ENCODE peak calls at places on chromosomes 2 and 18, in five cellular contexts. H is A549, Z is tibial nerve, V is right atrium auricular region, Y is breast epithelium. L is an unnamed sample.

GRCh38 chr2:200453853-200454524 is 55.9 kb downstream of the KCTD18 start:
- DNase-seq in H (no peak), Z (no peak), V (no peak), Y (no peak), L (no peak)

GRCh38 chr2:208213508-208214120 is 23.8 kb upstream of the C2orf80 start:
- DNase-seq in H (no peak), Z (no peak), V (no peak), Y (no peak), L (no peak)

GRCh38 chr2:79876430-79876829 is 363.6 kb downstream of the CTNNA2 start:
- DNase-seq in H (no peak), Z (no peak), V (no peak), Y (no peak), L (no peak)

GRCh38 chr2:57862727-57863126 is 183.9 kb upstream of the VRK2 start:
- DNase-seq in H (no peak), Z (no peak), V (no peak), Y (no peak), L (no peak)

GRCh38 chr2:238290715-238291549 is 2.5 kb upstream of the PER2 start:
- DNase-seq in H (peak), Z (no peak), V (no peak), Y (no peak), L (no peak)

GRCh38 chr18:902179-902718 is 2.4 kb upstream of the ADCYAP1 start:
- DNase-seq in H (no peak), Z (no peak), V (no peak), Y (no peak), L (no peak)

GRCh38 chr2:217277646-217278048 is 417.8 kb upstream of the TNP1 start:
- DNase-seq in H (peak), Z (no peak), V (no peak), Y (no peak), L (no peak)

GRCh38 chr2:217327981-217328760 is 468.3 kb upstream of the TNP1 start:
- DNase-seq in H (no peak), Z (no peak), V (no peak), Y (no peak), L (no peak)

GRCh38 chr2:159671047-159671446 is 41.3 kb upstream of the MARCHF7 start:
- DNase-seq in H (no peak), Z (no peak), V (no peak), Y (no peak), L (no peak)

GRCh38 chr2:164060031-164060430 is 324.2 kb upstream of the FIGN start:
- DNase-seq in H (no peak), Z (no peak), V (no peak), Y (no peak), L (no peak)

GRCh38 chr18:23761941-23762340 is 72.7 kb downstream of the LAMA3 start:
- DNase-seq in H (no peak), Z (no peak), V (no peak), Y (no peak), L (no peak)

GRCh38 chr2:143282684-143283083 is 153.5 kb downstream of the ARHGAP15 start:
- DNase-seq in H (no peak), Z (no peak), V (no peak), Y (no peak), L (no peak)

GRCh38 chr2:143261986-143262784 is 133.0 kb downstream of the ARHGAP15 start:
- DNase-seq in H (no peak), Z (no peak), V (no peak), Y (no peak), L (no peak)

GRCh38 chr2:119958642-119959268 is 54.1 kb upstream of the EPB41L5 start:
- DNase-seq in H (no peak), Z (no peak), V (no peak), Y (no peak), L (no peak)

GRCh38 chr2:43169987-43170732 is 56.2 kb downstream of the ZFP36L2 start:
- DNase-seq in H (no peak), Z (no peak), V (no peak), Y (no peak), L (no peak)

GRCh38 chr2:43170733-43171101 is 55.7 kb downstream of the ZFP36L2 start:
- DNase-seq in H (no peak), Z (no peak), V (no peak), Y (no peak), L (no peak)

GRCh38 chr2:43171789-43172188 is 54.6 kb downstream of the ZFP36L2 start:
- DNase-seq in H (no peak), Z (peak), V (no peak), Y (no peak), L (peak)

GRCh38 chr2:43168016-43168369 is 58.4 kb downstream of the ZFP36L2 start:
- DNase-seq in H (no peak), Z (no peak), V (no peak), Y (no peak), L (no peak)

DNA sequence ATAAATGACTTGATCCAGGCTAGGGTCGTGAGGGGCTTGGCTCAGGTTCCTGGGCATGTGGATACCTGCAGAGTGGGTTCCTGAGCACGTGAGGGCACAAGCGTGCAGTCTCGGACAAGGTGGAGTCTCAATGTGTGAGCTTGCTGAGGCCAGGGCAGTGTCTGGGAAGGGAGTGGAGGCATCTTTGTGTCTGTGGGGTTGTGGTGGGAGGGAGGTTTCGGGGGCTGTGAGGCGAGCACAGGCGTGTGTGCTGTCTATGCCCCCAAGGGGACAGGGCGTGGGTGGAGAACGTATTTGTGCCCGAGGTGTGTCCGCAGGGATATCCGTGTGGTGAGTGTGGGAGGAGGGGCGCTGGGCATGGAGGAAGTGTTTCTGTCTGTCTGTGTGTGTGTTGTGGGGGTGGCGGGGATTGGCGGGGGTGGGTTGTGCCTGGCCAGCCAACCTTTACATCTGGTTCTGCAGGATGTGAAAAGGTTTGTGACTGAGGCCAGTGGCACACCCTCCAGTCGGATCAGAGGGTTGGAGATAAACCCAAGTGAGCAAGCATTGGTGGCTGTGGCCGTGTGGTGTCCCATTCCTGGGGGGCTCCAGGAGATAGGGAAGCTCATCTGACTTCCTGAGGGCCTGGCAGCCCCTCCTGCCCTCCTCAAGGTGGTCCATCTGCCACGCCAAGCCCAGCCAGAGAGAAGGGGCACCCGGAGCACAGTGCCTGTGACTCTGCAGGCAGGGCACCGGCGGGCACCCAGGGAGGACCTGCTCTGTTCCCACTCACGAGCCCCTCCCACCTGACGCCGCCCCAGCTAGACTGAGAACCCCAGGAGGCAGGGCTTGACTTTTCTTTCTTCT is 57.1 kb downstream of the ZFP36L2 start:
- DNase-seq in H (no peak), Z (peak), V (no peak), Y (peak), L (peak)
- H3K27ac ChIP-seq in H (peak), Z (peak), V (peak), Y (peak), L (peak)

DNA sequence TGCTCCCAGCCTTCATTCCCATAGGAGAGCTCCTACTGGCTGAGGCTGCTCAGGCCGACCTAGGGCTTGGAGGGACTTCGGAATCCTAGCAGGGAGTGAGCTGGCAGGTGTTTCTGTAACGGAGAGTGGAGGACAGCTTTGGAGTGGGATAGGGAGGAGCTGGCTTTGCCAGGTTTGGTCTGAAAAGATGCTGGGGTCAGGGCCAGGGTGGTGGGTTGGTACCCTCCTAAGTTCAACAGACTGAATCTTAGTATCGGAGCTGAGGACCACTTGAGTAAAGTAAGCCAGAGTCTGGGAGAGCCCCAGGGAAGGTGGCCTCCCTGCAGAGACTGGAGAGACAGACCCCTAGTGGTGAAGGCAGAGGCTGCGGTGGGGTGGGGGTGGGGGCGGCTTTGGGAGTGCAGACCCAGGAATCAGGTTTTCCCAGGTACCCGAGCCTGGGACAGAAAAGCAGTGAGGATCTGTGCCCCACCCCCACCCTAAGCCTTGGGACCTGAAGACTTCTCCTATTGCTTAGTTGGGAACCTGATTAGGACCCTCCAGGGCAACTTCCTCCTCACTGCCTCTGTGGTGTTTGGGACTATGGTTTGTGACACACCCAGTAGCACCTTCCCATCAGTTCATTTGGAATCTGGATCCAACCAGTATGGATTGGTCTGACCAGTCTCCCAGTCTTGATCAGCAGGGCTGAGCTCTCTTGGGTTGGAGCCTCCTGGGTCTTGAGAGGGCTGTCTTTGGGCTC is 3.0 kb downstream of the CNNM4 start:
- DNase-seq in H (peak), Z (no peak), V (no peak), Y (no peak), L (no peak)
- H3K4me3 ChIP-seq in H (peak), Z (peak), V (peak), Y (peak), L (no peak)

GRCh38 chr2:101415220-101415619 is 27.9 kb upstream of the CREG2 start:
- DNase-seq in H (no peak), Z (no peak), V (no peak), Y (no peak), L (no peak)
- TF ChIP-seq CTCF in H (no peak), Z (no peak), V (no peak), Y (no peak), L (no peak)

GRCh38 chr2:150080115-150080514 is 407.4 kb downstream of the RND3 start:
- DNase-seq in H (no peak), Z (no peak), V (no peak), Y (no peak), L (no peak)

GRCh38 chr2:150081775-150082517 is 405.5 kb downstream of the RND3 start:
- DNase-seq in H (no peak), Z (no peak), V (no peak), Y (no peak), L (peak)

GRCh38 chr2:150090031-150090430 is 397.4 kb downstream of the RND3 start:
- DNase-seq in H (no peak), Z (no peak), V (no peak), Y (no peak), L (no peak)

GRCh38 chr2:150088538-150088937 is 398.9 kb downstream of the RND3 start:
- DNase-seq in H (no peak), Z (no peak), V (no peak), Y (no peak), L (no peak)

DNA sequence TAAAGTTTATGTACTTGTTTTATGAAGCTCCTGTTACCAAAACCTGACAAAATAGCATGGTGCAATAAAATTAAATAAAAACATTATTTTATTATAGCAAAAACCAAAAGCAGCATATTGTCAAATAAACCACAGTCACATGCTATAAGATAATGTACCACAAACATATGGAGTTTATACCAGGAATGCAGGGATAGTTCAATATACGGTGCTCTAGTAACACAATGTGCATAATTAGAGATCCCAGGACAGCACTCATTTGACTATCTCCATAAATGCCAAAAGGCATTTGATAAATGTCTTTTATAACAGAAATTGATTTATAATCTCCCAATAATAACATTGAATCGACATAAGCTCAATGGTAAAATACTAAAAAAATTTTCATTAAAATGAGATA is 402.0 kb downstream of the RND3 start:
- DNase-seq in H (no peak), Z (no peak), V (no peak), Y (no peak), L (no peak)
- H3K27ac ChIP-seq in H (no peak), Z (no peak), V (no peak), Y (no peak), L (no peak)

GRCh38 chr2:65320042-65320711 is 92.5 kb downstream of the ACTR2 start:
- DNase-seq in H (peak), Z (no peak), V (no peak), Y (no peak), L (no peak)
- H3K4me3 ChIP-seq in H (peak), Z (no peak), V (no peak), Y (no peak), L (no peak)

GRCh38 chr2:62234755-62235655 is 39.1 kb downstream of the B3GNT2 start:
- DNase-seq in H (no peak), Z (no peak), V (no peak), Y (no peak), L (no peak)
- TF ChIP-seq CTCF in H (no peak), Z (no peak), V (no peak), Y (no peak), L (no peak)

GRCh38 chr2:105796131-105796638 is 51.5 kb downstream of the NCK2 start:
- DNase-seq in H (no peak), Z (no peak), V (no peak), Y (no peak), L (no peak)

GRCh38 chr2:105795575-105795934 is 50.8 kb downstream of the NCK2 start:
- DNase-seq in H (no peak), Z (no peak), V (no peak), Y (no peak), L (no peak)

GRCh38 chr2:105798595-105798994 is 53.9 kb downstream of the NCK2 start:
- DNase-seq in H (no peak), Z (no peak), V (no peak), Y (no peak), L (no peak)

GRCh38 chr2:105796791-105797190 is 52.1 kb downstream of the NCK2 start:
- DNase-seq in H (no peak), Z (no peak), V (no peak), Y (no peak), L (no peak)

DNA sequence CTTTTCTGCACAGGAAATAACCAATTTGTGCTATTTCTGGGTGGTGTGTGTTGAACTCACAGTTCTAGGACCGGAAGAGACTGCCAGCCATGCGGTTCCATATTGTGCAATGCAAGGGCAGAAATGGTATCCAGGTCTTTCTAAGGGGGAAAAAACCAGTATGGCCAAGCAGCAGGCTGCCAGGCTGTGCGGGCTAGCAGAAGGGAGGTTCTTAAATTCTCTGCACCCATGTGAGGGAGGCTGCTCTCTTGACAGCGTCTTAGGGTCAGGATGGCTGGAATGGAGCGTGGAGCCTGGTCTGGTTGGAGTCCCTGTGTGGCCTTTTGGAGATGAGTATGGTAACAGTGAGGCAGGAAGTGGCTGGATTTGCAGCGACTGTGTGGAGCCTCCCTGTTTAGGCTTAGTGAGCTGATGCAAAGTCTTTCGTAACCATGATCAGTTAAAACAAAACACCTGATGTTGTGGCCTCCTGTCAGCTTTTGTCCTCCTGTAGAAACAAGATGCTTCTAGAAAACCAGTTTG is 52.6 kb downstream of the NCK2 start:
- DNase-seq in H (no peak), Z (no peak), V (no peak), Y (no peak), L (no peak)
- H3K27ac ChIP-seq in H (no peak), Z (peak), V (peak), Y (peak), L (no peak)

GRCh38 chr2:108637304-108637669 is 82.0 kb upstream of the RANBP2 start:
- DNase-seq in H (no peak), Z (no peak), V (peak), Y (no peak), L (no peak)

GRCh38 chr2:108641766-108642165 is 77.5 kb upstream of the RANBP2 start:
- DNase-seq in H (no peak), Z (no peak), V (no peak), Y (no peak), L (no peak)

GRCh38 chr2:108635630-108636354 is 83.5 kb upstream of the RANBP2 start:
- DNase-seq in H (no peak), Z (no peak), V (no peak), Y (no peak), L (no peak)

GRCh38 chr2:108643450-108643849 is 75.8 kb upstream of the RANBP2 start:
- DNase-seq in H (no peak), Z (no peak), V (no peak), Y (no peak), L (no peak)

GRCh38 chr2:108640731-108641130 is 78.6 kb upstream of the RANBP2 start:
- DNase-seq in H (peak), Z (no peak), V (no peak), Y (no peak), L (no peak)
- H3K4me3 ChIP-seq in H (no peak), Z (no peak), V (no peak), Y (no peak), L (no peak)

GRCh38 chr2:216012133-216012829 is 1.1 kb downstream of the MREG start:
- DNase-seq in H (peak), Z (no peak), V (no peak), Y (no peak), L (no peak)

GRCh38 chr2:216004408-216005283 is 8.7 kb downstream of the MREG start:
- DNase-seq in H (no peak), Z (no peak), V (no peak), Y (no peak), L (no peak)

GRCh38 chr2:216011320-216011849 is 2.0 kb downstream of the MREG start:
- DNase-seq in H (no peak), Z (no peak), V (no peak), Y (no peak), L (no peak)

GRCh38 chr2:216006164-216006663 is 7.1 kb downstream of the MREG start:
- DNase-seq in H (no peak), Z (no peak), V (no peak), Y (peak), L (no peak)

DNA sequence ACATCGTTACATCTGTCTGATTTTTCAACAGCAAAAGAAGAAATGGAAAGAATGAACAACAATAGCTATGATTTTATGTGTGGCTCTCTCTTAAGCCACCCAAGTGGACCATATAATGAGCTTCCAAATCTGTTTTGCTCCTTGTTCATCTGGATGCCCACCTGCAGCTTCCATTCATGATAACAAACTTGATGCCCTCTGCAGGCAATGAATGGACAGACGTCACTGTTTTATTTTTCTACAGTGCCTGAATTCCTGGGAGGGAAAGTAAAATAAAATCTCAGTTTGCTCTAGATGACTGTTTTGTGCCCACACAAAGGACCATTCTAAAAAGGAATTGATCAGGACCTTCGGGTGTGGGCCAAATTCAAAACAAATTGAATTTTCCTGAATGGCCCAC is 5.0 kb downstream of the MREG start:
- DNase-seq in H (no peak), Z (no peak), V (no peak), Y (no peak), L (no peak)
- TF ChIP-seq CTCF in H (peak), Z (no peak), V (no peak), Y (no peak), L (no peak)

L was measured in heart right ventricle.